ENCODE peak calls at places on chromosome 22, in seven cellular contexts. T is skeletal muscle cell; R is left ventricle myocardium inferior; X is LoVo; J is T1000; S is activated CD4-positive, alpha-beta T cell treated with anti-CD3 and anti-CD28 coated beads, Interleukin-2, amount 10 ng/mL, durations not matched to agents 7 days and 5 days; W is activated T-helper 1 cell treated with anti-CD3 and anti-CD28 coated beads, Interleukin-12 subunit alpha, Interleukin-12 subunit beta, Interleukin-2, Interleukin-4 antibody, amounts not matched to agents 30 ng/mL and 10 ng/mL and 1 ng/mL, durations not matched to agents 14 hours and 24 hours and 36 hours. D is an unnamed sample.

GRCh38 chr22:43426816-43427215 is 15.0 kb downstream of the MPPED1 start:
- DNase-seq in J (no peak), R (no peak), W (no peak), T (no peak), X (no peak), S (no peak), D (no peak)

GRCh38 chr22:47290706-47291430 is 528.4 kb downstream of the TBC1D22A start:
- DNase-seq in T (no peak), X (no peak), W (no peak), S (no peak), R (no peak), J (no peak), D (no peak)

GRCh38 chr22:35376728-35377472 is 4.0 kb upstream of the HMOX1 start:
- DNase-seq in S (peak), X (peak), W (no peak), T (peak), R (peak), J (peak), D (peak)

GRCh38 chr22:38347181-38347943 is 30.1 kb upstream of the CSNK1E start:
- DNase-seq in S (no peak), W (no peak), X (no peak), R (no peak), T (no peak), J (no peak), D (no peak)

GRCh38 chr22:19767427-19768380 is 7.1 kb downstream of the TBX1 start:
- DNase-seq in W (no peak), J (no peak), R (peak), S (no peak), T (no peak), X (no peak), D (no peak)

GRCh38 chr22:38569181-38569971 is 607 bp downstream of the DMC1 start:
- DNase-seq in W (no peak), S (peak), R (peak), X (no peak), J (no peak), T (no peak), D (no peak)

GRCh38 chr22:46657996-46658947 is 38.1 kb downstream of the GRAMD4 start:
- DNase-seq in S (no peak), R (no peak), W (no peak), T (no peak), X (no peak), J (no peak), D (no peak)

GRCh38 chr22:32799516-32799915 is 2.0 kb upstream of the TIMP3 start:
- DNase-seq in W (no peak), X (no peak), S (no peak), J (no peak), R (no peak), T (no peak), D (no peak)

GRCh38 chr22:18050065-18050464 is 25.7 kb upstream of the MICAL3 start:
- DNase-seq in S (no peak), J (no peak), W (no peak), X (no peak), T (no peak), R (no peak), D (no peak)

GRCh38 chr22:36415415-36416168 is 27.8 kb upstream of the MYH9 start:
- DNase-seq in X (no peak), T (no peak), R (no peak), J (no peak), W (no peak), S (no peak), D (no peak)

GRCh38 chr22:27217154-27217553 is 559.8 kb downstream of the MIAT start:
- DNase-seq in X (no peak), S (no peak), W (no peak), R (no peak), T (no peak), J (no peak), D (no peak)

GRCh38 chr22:32622004-32622761 is 147.6 kb downstream of the FBXO7 start:
- DNase-seq in X (no peak), R (peak), W (no peak), T (peak), S (no peak), J (no peak), D (no peak)

GRCh38 chr22:35258144-35258988 is 1.1 kb downstream of the HMGXB4 start:
- DNase-seq in S (peak), T (no peak), J (no peak), X (peak), R (no peak), W (no peak), D (no peak)

GRCh38 chr22:29148826-29149225 is 56.9 kb upstream of the EMID1 start:
- DNase-seq in X (no peak), T (no peak), R (no peak), J (no peak), W (no peak), S (no peak), D (no peak)

GRCh38 chr22:46578824-46579561 is 41.2 kb upstream of the GRAMD4 start:
- DNase-seq in X (no peak), T (no peak), W (no peak), R (peak), S (no peak), J (no peak), D (peak)

GRCh38 chr22:49460662-49461371 is 366.9 kb downstream of the BRD1 start:
- DNase-seq in S (no peak), J (no peak), R (no peak), T (no peak), W (no peak), X (no peak), D (no peak)

GRCh38 chr22:26621663-26622062 is at the start of gene CRYBA4:
- DNase-seq in X (no peak), S (no peak), R (no peak), W (no peak), T (no peak), J (no peak), D (no peak)

GRCh38 chr22:35894937-35895708 is 133.5 kb downstream of the RBFOX2 start:
- DNase-seq in S (no peak), W (no peak), J (peak), X (peak), R (no peak), T (peak), D (no peak)

GRCh38 chr22:48711031-48711431 is 1116.6 kb downstream of the BRD1 start:
- DNase-seq in X (no peak), W (no peak), S (no peak), R (peak), J (no peak), T (no peak), D (no peak)

GRCh38 chr22:26172389-26172990 is 3.2 kb downstream of the SEZ6L start:
- DNase-seq in T (no peak), S (peak), R (no peak), J (no peak), X (peak), W (no peak), D (peak)

GRCh38 chr22:40289991-40290459 is 56.3 kb upstream of the ADSL start:
- DNase-seq in X (no peak), T (no peak), W (peak), R (no peak), J (no peak), S (peak), D (no peak)

GRCh38 chr22:41181349-41182241 is 23.5 kb upstream of the L3MBTL2 start:
- DNase-seq in J (no peak), W (no peak), S (no peak), R (no peak), X (peak), T (peak), D (no peak)

GRCh38 chr22:28750471-28750881 is 8.6 kb downstream of the HSCB start:
- DNase-seq in X (no peak), J (no peak), W (no peak), R (no peak), S (no peak), T (peak), D (no peak)

GRCh38 chr22:29782061-29782845 is 15.1 kb downstream of the UQCR10 start:
- DNase-seq in S (no peak), J (no peak), T (no peak), W (no peak), X (no peak), R (peak), D (no peak)

GRCh38 chr22:43173976-43174720 is 12.8 kb downstream of the TTLL12 start:
- DNase-seq in R (no peak), T (no peak), X (no peak), W (no peak), J (no peak), S (no peak), D (no peak)

GRCh38 chr22:46351767-46352166 is 16.3 kb downstream of the TRMU start:
- DNase-seq in R (no peak), T (no peak), J (no peak), W (no peak), X (no peak), S (no peak), D (no peak)

GRCh38 chr22:24176040-24176439 is 5.2 kb upstream of the SUSD2 start:
- DNase-seq in T (no peak), S (no peak), R (no peak), J (no peak), W (no peak), X (no peak), D (no peak)

GRCh38 chr22:37569009-37569920 is 9.0 kb downstream of the CDC42EP1 start:
- DNase-seq in R (no peak), J (no peak), S (no peak), T (no peak), X (peak), W (no peak), D (no peak)

GRCh38 chr22:43346521-43346929 is 3.4 kb upstream of the SCUBE1 start:
- DNase-seq in T (no peak), S (peak), R (peak), W (peak), J (no peak), X (peak), D (peak)

GRCh38 chr22:17952273-17952801 is 72.0 kb downstream of the MICAL3 start:
- DNase-seq in J (no peak), T (no peak), W (no peak), X (no peak), R (no peak), S (no peak), D (no peak)

GRCh38 chr22:35434061-35434750 is 34.3 kb downstream of the MCM5 start:
- DNase-seq in W (no peak), S (no peak), R (no peak), T (no peak), X (no peak), J (no peak), D (no peak)

GRCh38 chr22:40348025-40348658 is 1.8 kb downstream of the ADSL start:
- DNase-seq in X (peak), T (no peak), R (no peak), W (peak), J (no peak), S (peak), D (peak)

GRCh38 chr22:45344339-45344738 is 34.6 kb downstream of the FAM118A start:
- DNase-seq in J (no peak), X (no peak), W (no peak), S (no peak), T (no peak), R (no peak), D (no peak)

GRCh38 chr22:45602824-45603301 is 68.8 kb upstream of the ATXN10 start:
- DNase-seq in S (no peak), X (no peak), T (no peak), W (no peak), R (no peak), J (peak), D (peak)

D was measured in DND-41.